ENCODE peak calls at places on chromosome 3, in ten cellular contexts. W is K562, P is body of pancreas, U is endothelial cell of umbilical vein, E is esophagus muscularis mucosa, F is stomach, D is thyroid gland, I is tibial nerve, G is esophagus squamous epithelium, Y is adrenal gland. N is an unnamed sample.

GRCh38 chr3:157274644-157275137 is 114.7 kb upstream of the CCNL1 start:
- DNase-seq in W (no peak), P (no peak), U (no peak), E (no peak), F (no peak), D (no peak), I (no peak), G (no peak), Y (no peak), N (no peak)

GRCh38 chr3:11136871-11137626 is 17.2 kb upstream of the HRH1 start:
- DNase-seq in W (peak; percentile 43), P (no peak), U (peak; percentile 75), E (peak; percentile 96), F (no peak), D (no peak), I (no peak), G (no peak), Y (peak; percentile 60), N (peak; percentile 84)

GRCh38 chr3:48215466-48215865 is 7.8 kb upstream of the CAMP start:
- DNase-seq in W (no peak), P (no peak), U (no peak), E (no peak), F (peak; percentile 33), D (peak; percentile 70), I (no peak), G (no peak), Y (peak; percentile 54), N (peak; percentile 53)

GRCh38 chr3:17861476-17861875 is 119.0 kb upstream of the TBC1D5 start:
- DNase-seq in W (no peak), P (no peak), U (no peak), E (no peak), F (no peak), D (no peak), I (no peak), G (no peak), Y (no peak), N (no peak)

GRCh38 chr3:142977399-142977728 is 13.9 kb upstream of the PAQR9 start:
- DNase-seq in W (no peak), P (no peak), U (no peak), E (no peak), F (no peak), D (no peak), I (no peak), G (no peak), Y (no peak), N (no peak)

GRCh38 chr3:63467392-63467791 is 185.1 kb upstream of the SNTN start:
- DNase-seq in W (no peak), P (no peak), U (no peak), E (no peak), F (no peak), D (no peak), I (no peak), G (no peak), Y (no peak), N (no peak)

GRCh38 chr3:170442945-170443344 is 24.3 kb downstream of the CLDN11 start:
- DNase-seq in W (no peak), P (no peak), U (no peak), E (no peak), F (no peak), D (no peak), I (no peak), G (no peak), Y (no peak), N (no peak)

GRCh38 chr3:165642761-165643432 is 194.3 kb downstream of the BCHE start:
- DNase-seq in W (no peak), P (peak; percentile 65), U (peak; percentile 96), E (peak; percentile 92), F (no peak), D (no peak), I (no peak), G (no peak), Y (peak; percentile 58), N (no peak)

GRCh38 chr3:48240000-48240710 is 749 bp upstream of the ZNF589 start:
- DNase-seq in W (peak; percentile 85), P (no peak), U (no peak), E (no peak), F (no peak), D (no peak), I (no peak), G (no peak), Y (no peak), N (no peak)

GRCh38 chr3:158725348-158725966 is 6.8 kb downstream of the RARRES1 start:
- DNase-seq in W (no peak), P (no peak), U (peak; percentile 87), E (no peak), F (no peak), D (no peak), I (no peak), G (no peak), Y (peak; percentile 61), N (no peak)

GRCh38 chr3:175111036-175111435 is 251.9 kb downstream of the NAALADL2 start:
- DNase-seq in W (no peak), P (no peak), U (no peak), E (no peak), F (no peak), D (peak; percentile 17), I (no peak), G (no peak), Y (no peak), N (no peak)

GRCh38 chr3:194140520-194141414 is 4.8 kb downstream of the HES1 start:
- DNase-seq in W (peak; percentile 85), P (peak; percentile 63), U (peak; percentile 77), E (no peak), F (peak; percentile 48), D (peak; percentile 72), I (peak; percentile 16), G (no peak), Y (peak; percentile 57), N (peak; percentile 77)
- TF ChIP-seq POLR2A in W (peak; percentile 65), P (peak; percentile 7), U (no peak), E (no peak), F (no peak), D (no peak), I (no peak), G (no peak), Y (peak; percentile 44), N (no peak)

DNA sequence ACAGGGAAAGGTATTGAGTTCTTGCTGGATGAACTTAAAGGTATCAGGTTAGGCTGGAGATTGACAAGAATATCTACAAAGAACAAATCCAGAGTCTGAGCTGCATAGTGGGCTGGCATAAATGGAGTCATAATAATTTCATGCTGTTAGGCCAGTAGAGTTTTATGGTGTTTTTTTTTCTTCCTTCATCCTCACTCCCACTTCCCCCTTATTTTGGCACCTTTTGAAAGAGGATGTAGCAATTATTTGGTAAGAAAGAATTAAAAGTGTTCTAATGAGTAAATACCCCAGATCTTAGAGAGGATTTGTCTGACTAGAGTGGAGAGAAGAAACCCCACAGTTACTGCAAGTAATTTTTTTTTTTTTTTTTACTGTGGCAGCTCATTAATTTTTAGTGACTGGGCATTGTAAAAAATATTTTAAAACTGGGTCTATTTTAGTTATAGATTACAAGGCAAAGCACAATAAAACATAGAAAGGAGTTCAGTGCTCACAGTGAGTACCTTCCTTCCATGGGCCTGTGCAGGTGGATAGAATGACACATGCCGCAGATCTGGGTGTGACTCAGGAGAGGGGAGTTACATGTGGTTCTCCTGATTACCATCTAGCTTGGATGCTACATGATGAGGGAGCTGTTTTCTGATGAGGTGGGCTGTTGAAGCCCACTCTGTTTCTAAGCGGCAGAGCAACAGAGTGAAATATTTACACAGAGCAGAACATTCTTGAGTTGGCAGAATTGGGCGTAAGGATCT is 5.2 kb downstream of the EDEM1 start:
- DNase-seq in W (no peak), P (no peak), U (no peak), E (no peak), F (no peak), D (no peak), I (no peak), G (no peak), Y (no peak), N (no peak)
- H3K4me1 ChIP-seq in W (peaks cover 15% of the 10 kb centered on the region), P (peaks cover 72% of the 10 kb centered on the region), U (peaks cover 47% of the 10 kb centered on the region), E (peaks cover 63% of the 10 kb centered on the region), F (peaks cover 38% of the 10 kb centered on the region), D (peaks cover 35% of the 10 kb centered on the region), I (no peaks in the 10 kb centered on the region), G (peaks cover 8% of the 10 kb centered on the region), Y (peaks cover 22% of the 10 kb centered on the region), N (peaks cover 41% of the 10 kb centered on the region)

DNA sequence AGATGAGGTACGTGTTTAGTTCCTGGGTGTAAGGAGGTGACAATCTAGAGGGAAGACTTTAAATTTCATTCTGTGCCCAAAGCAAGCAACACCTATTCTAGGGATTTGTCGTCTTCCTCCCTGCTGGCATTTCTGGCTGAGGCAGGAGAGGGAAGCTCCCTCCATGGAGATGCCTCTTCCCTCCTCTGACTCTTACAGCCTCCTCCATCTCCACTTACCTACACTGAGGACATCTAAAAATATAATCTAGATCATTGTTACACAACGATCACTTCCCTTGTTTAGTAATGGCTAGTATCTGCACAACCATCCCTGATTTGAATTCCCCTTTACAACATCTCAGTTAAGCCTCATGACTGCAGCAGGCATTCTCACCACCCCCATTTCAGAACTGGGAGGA is 12.4 kb upstream of the RPL32 start:
- DNase-seq in W (no peak), P (no peak), U (no peak), E (no peak), F (no peak), D (no peak), I (no peak), G (no peak), Y (no peak), N (no peak)
- H3K27ac ChIP-seq in W (no peak overlapping the region), P (no peak overlapping the region), U (no peak overlapping the region), E (no peak overlapping the region), F (no peak overlapping the region), D (no peak overlapping the region), I (no peak overlapping the region), G (no peak overlapping the region), Y (no peak overlapping the region), N (no peak overlapping the region)

GRCh38 chr3:66215106-66215505 is 5.7 kb upstream of the SLC25A26 start:
- DNase-seq in W (no peak), P (no peak), U (no peak), E (no peak), F (no peak), D (no peak), I (no peak), G (no peak), Y (no peak), N (no peak)

GRCh38 chr3:66220066-66220465 is 735 bp upstream of the SLC25A26 start:
- DNase-seq in W (no peak), P (no peak), U (peak; percentile 24), E (no peak), F (no peak), D (no peak), I (no peak), G (no peak), Y (no peak), N (no peak)

GRCh38 chr3:66224220-66224619 is 3.4 kb downstream of the SLC25A26 start:
- DNase-seq in W (no peak), P (no peak), U (no peak), E (no peak), F (no peak), D (no peak), I (no peak), G (no peak), Y (no peak), N (no peak)

DNA sequence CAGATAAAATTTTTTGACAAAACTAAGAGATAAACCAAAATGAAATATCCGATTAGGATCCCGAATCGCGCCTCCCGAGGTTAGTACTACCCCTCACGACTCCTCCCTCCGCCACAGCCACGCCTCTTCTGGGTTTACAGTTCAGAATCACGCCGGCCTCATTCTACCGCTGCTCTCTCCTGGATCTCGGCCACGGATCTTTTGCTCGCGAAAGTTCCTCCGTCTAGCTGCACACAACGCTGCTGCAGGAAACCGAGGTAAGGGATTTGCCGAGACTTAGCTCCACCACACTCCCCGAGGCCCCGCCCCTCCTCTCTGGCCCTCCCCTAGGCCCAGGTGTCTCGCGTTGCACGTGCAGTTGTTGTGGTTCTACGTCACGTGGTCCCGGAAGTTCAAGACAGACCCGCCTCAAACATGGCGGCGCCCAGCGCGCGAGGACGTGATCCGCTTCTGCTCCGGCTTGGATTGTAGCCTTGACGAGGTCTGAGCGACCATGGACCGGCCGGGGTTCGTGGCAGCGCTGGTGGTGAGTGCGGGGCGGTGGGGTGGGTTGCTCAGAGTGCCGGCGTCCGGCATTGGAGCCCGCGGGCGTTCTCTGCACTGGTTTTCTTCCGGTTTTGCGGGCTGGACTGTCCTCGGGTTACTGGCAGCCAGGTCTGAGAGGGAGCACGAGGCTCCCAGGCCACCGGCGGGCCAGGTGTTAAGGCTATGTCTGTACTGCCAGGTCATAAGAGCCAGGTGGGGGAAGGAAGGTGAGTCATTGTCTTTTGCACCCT is at the start of gene SLC25A26:
- DNase-seq in W (peak; percentile 92), P (peak; percentile 96), U (peak; percentile 98), E (peak; percentile 99), F (peak; percentile 97), D (peak; percentile 99), I (peak; percentile 89), G (peak; percentile 76), Y (peak; percentile 98), N (peak; percentile 95)
- TF ChIP-seq POLR2A in W (peak; percentile 79), P (peak; percentile 86), U (no peak), E (no peak), F (no peak), D (no peak), I (peak; percentile 36), G (peak; percentile 55), Y (peak; percentile 49), N (no peak)

N was measured in heart left ventricle.